ENCODE peak calls at places on chromosomes 2 and 18, in seven cellular contexts. One of them, this sample, is unnamed.

GRCh38 chr2:208192611-208193248 is 2.9 kb upstream of the C2orf80 start:
- DNase-seq in heart right ventricle: no peak
- DNase-seq in 8988T: no peak
- DNase-seq in Peyer's patch: no peak
- DNase-seq in stromal cell of bone marrow: no peak
- DNase-seq in anterior cingulate cortex: no peak
- DNase-seq in transverse colon: no peak
- DNase-seq in this sample: no peak

GRCh38 chr2:119673796-119674195 is 5.2 kb upstream of the TMEM177 start:
- DNase-seq in transverse colon: no peak
- DNase-seq in stromal cell of bone marrow: no peak
- DNase-seq in anterior cingulate cortex: no peak
- DNase-seq in heart right ventricle: no peak
- DNase-seq in 8988T: no peak
- DNase-seq in Peyer's patch: no peak
- DNase-seq in this sample: no peak

GRCh38 chr2:127857494-127857818 is 499 bp downstream of the POLR2D start:
- DNase-seq in 8988T: no peak
- DNase-seq in anterior cingulate cortex: no peak
- DNase-seq in stromal cell of bone marrow: no peak
- DNase-seq in heart right ventricle: no peak
- DNase-seq in transverse colon: no peak
- DNase-seq in Peyer's patch: no peak
- DNase-seq in this sample: no peak

GRCh38 chr2:181462032-181462431 is 4.8 kb downstream of the ITGA4 start:
- DNase-seq in transverse colon: no peak
- DNase-seq in heart right ventricle: no peak
- DNase-seq in 8988T: no peak
- DNase-seq in Peyer's patch: no peak
- DNase-seq in anterior cingulate cortex: no peak
- DNase-seq in stromal cell of bone marrow: no peak
- DNase-seq in this sample: no peak

GRCh38 chr2:123636232-123636631 is 388.9 kb upstream of the CNTNAP5 start:
- DNase-seq in heart right ventricle: no peak
- DNase-seq in transverse colon: no peak
- DNase-seq in 8988T: no peak
- DNase-seq in anterior cingulate cortex: no peak
- DNase-seq in stromal cell of bone marrow: no peak
- DNase-seq in Peyer's patch: no peak
- DNase-seq in this sample: no peak

GRCh38 chr2:72954376-72955187 is 37.3 kb downstream of the EMX1 start:
- DNase-seq in anterior cingulate cortex: no peak
- DNase-seq in heart right ventricle: no peak
- DNase-seq in transverse colon: no peak
- DNase-seq in stromal cell of bone marrow: no peak
- DNase-seq in Peyer's patch: no peak
- DNase-seq in 8988T: no peak
- DNase-seq in this sample: no peak

GRCh38 chr2:108988796-108989713 is at the start of gene EDAR:
- DNase-seq in anterior cingulate cortex: no peak
- DNase-seq in Peyer's patch: peak
- DNase-seq in transverse colon: peak
- DNase-seq in heart right ventricle: peak
- DNase-seq in stromal cell of bone marrow: no peak
- DNase-seq in 8988T: peak
- DNase-seq in this sample: no peak

GRCh38 chr2:18413794-18414396 is 146.6 kb downstream of the RDH14 start:
- DNase-seq in transverse colon: no peak
- DNase-seq in stromal cell of bone marrow: peak
- DNase-seq in Peyer's patch: no peak
- DNase-seq in heart right ventricle: peak
- DNase-seq in anterior cingulate cortex: no peak
- DNase-seq in 8988T: peak
- DNase-seq in this sample: no peak

GRCh38 chr18:22667158-22667557 is 249.4 kb upstream of the CTAGE1 start:
- DNase-seq in heart right ventricle: no peak
- DNase-seq in 8988T: no peak
- DNase-seq in anterior cingulate cortex: no peak
- DNase-seq in Peyer's patch: no peak
- DNase-seq in transverse colon: no peak
- DNase-seq in stromal cell of bone marrow: no peak
- DNase-seq in this sample: no peak

GRCh38 chr2:128027801-128028667 is at the start of gene SAP130:
- DNase-seq in stromal cell of bone marrow: peak
- DNase-seq in Peyer's patch: peak
- DNase-seq in 8988T: peak
- DNase-seq in anterior cingulate cortex: peak
- DNase-seq in transverse colon: peak
- DNase-seq in heart right ventricle: peak
- DNase-seq in this sample: peak

GRCh38 chr2:187658952-187659525 is 104.8 kb upstream of the TFPI start:
- DNase-seq in stromal cell of bone marrow: peak
- DNase-seq in anterior cingulate cortex: no peak
- DNase-seq in transverse colon: no peak
- DNase-seq in heart right ventricle: no peak
- DNase-seq in Peyer's patch: no peak
- DNase-seq in 8988T: no peak
- DNase-seq in this sample: peak

GRCh38 chr18:54946149-54946581 is 13.1 kb downstream of the CCDC68 start:
- DNase-seq in heart right ventricle: peak
- DNase-seq in Peyer's patch: no peak
- DNase-seq in transverse colon: peak
- DNase-seq in 8988T: no peak
- DNase-seq in anterior cingulate cortex: no peak
- DNase-seq in stromal cell of bone marrow: no peak
- DNase-seq in this sample: no peak

GRCh38 chr2:217916504-217917254 is 86.1 kb downstream of the TNS1 start:
- DNase-seq in Peyer's patch: no peak
- DNase-seq in anterior cingulate cortex: no peak
- DNase-seq in transverse colon: no peak
- DNase-seq in 8988T: no peak
- DNase-seq in heart right ventricle: no peak
- DNase-seq in stromal cell of bone marrow: no peak
- DNase-seq in this sample: no peak

GRCh38 chr18:58584219-58585127 is 44.4 kb downstream of the ALPK2 start:
- DNase-seq in anterior cingulate cortex: no peak
- DNase-seq in stromal cell of bone marrow: no peak
- DNase-seq in transverse colon: no peak
- DNase-seq in 8988T: no peak
- DNase-seq in heart right ventricle: no peak
- DNase-seq in Peyer's patch: no peak
- DNase-seq in this sample: no peak

GRCh38 chr2:219028996-219029828 is 12.1 kb downstream of the CFAP65 start:
- DNase-seq in stromal cell of bone marrow: no peak
- DNase-seq in 8988T: no peak
- DNase-seq in heart right ventricle: no peak
- DNase-seq in anterior cingulate cortex: no peak
- DNase-seq in transverse colon: no peak
- DNase-seq in Peyer's patch: no peak
- DNase-seq in this sample: no peak

GRCh38 chr2:113858764-113859163 is 31.1 kb upstream of the ACTR3 start:
- DNase-seq in transverse colon: no peak
- DNase-seq in stromal cell of bone marrow: peak
- DNase-seq in 8988T: peak
- DNase-seq in anterior cingulate cortex: no peak
- DNase-seq in heart right ventricle: no peak
- DNase-seq in Peyer's patch: no peak
- DNase-seq in this sample: no peak

GRCh38 chr2:10977636-10978035 is 65.9 kb downstream of the KCNF1 start:
- DNase-seq in Peyer's patch: no peak
- DNase-seq in transverse colon: no peak
- DNase-seq in heart right ventricle: no peak
- DNase-seq in 8988T: no peak
- DNase-seq in stromal cell of bone marrow: no peak
- DNase-seq in anterior cingulate cortex: no peak
- DNase-seq in this sample: no peak

GRCh38 chr2:85312404-85312803 is 15.4 kb downstream of the TGOLN2 start:
- DNase-seq in stromal cell of bone marrow: peak
- DNase-seq in anterior cingulate cortex: no peak
- DNase-seq in transverse colon: no peak
- DNase-seq in heart right ventricle: no peak
- DNase-seq in Peyer's patch: no peak
- DNase-seq in 8988T: no peak
- DNase-seq in this sample: no peak

GRCh38 chr2:199261221-199261620 is 196.5 kb downstream of the SATB2 start:
- DNase-seq in 8988T: no peak
- DNase-seq in transverse colon: no peak
- DNase-seq in Peyer's patch: no peak
- DNase-seq in stromal cell of bone marrow: peak
- DNase-seq in anterior cingulate cortex: no peak
- DNase-seq in heart right ventricle: no peak
- DNase-seq in this sample: no peak

GRCh38 chr2:258933-259332 is 4.9 kb downstream of the SH3YL1 start:
- DNase-seq in anterior cingulate cortex: no peak
- DNase-seq in heart right ventricle: no peak
- DNase-seq in 8988T: no peak
- DNase-seq in transverse colon: no peak
- DNase-seq in stromal cell of bone marrow: no peak
- DNase-seq in Peyer's patch: no peak
- DNase-seq in this sample: no peak

GRCh38 chr18:12253517-12254136 is 534 bp upstream of the CIDEA start:
- DNase-seq in transverse colon: no peak
- DNase-seq in stromal cell of bone marrow: no peak
- DNase-seq in anterior cingulate cortex: no peak
- DNase-seq in Peyer's patch: no peak
- DNase-seq in 8988T: no peak
- DNase-seq in heart right ventricle: no peak
- DNase-seq in this sample: no peak

GRCh38 chr2:208792766-208793165 is 386.2 kb downstream of the PTH2R start:
- DNase-seq in 8988T: no peak
- DNase-seq in stromal cell of bone marrow: no peak
- DNase-seq in heart right ventricle: no peak
- DNase-seq in anterior cingulate cortex: no peak
- DNase-seq in Peyer's patch: no peak
- DNase-seq in transverse colon: no peak
- DNase-seq in this sample: no peak

GRCh38 chr2:168338292-168338691 is 90.9 kb upstream of the STK39 start:
- DNase-seq in anterior cingulate cortex: no peak
- DNase-seq in 8988T: no peak
- DNase-seq in Peyer's patch: no peak
- DNase-seq in transverse colon: no peak
- DNase-seq in heart right ventricle: no peak
- DNase-seq in stromal cell of bone marrow: no peak
- DNase-seq in this sample: no peak

This sample was measured in Jurkat, Clone E6-1.